ENCODE peak calls at places on chromosomes 11 and 22, in eight cellular contexts. D is mammary epithelial cell, X is osteoblast, P is pancreas, I is kidney, Z is sigmoid colon, A is PC-9, E is H1. T is an unnamed sample. For H3K4me1, the result is how much of the 10 kb centered on the place peaks cover.

GRCh38 chr11:34632105-34632780 is 11.3 kb downstream of the EHF start:
- DNase-seq in D (no peak), X (peak), P (no peak), I (no peak), Z (no peak), A (peak), E (no peak), T (no peak)

GRCh38 chr22:41636467-41636866 is 15.4 kb downstream of the XRCC6 start:
- DNase-seq in D (peak), X (no peak), P (no peak), I (no peak), Z (no peak), A (no peak), E (no peak), T (no peak)

GRCh38 chr22:39471421-39472141 is 14.8 kb downstream of the MGAT3 start:
- DNase-seq in D (peak), X (no peak), P (no peak), I (no peak), Z (no peak), A (peak), E (no peak), T (no peak)

GRCh38 chr11:108647701-108648527 is 17.0 kb upstream of the DDX10 start:
- DNase-seq in D (peak), X (peak), P (peak), I (no peak), Z (no peak), A (peak), E (peak), T (peak)

GRCh38 chr11:122556605-122557004 is 98.9 kb upstream of the UBASH3B start:
- DNase-seq in D (no peak), X (peak), P (peak), I (no peak), Z (no peak), A (no peak), E (peak), T (no peak)

GRCh38 chr11:37511425-37511933 is 913.4 kb upstream of the RAG2 start:
- DNase-seq in D (peak), X (no peak), P (no peak), I (no peak), Z (no peak), A (peak), E (no peak), T (no peak)

GRCh38 chr11:47854667-47855066 is 6.5 kb upstream of the NUP160 start:
- DNase-seq in D (no peak), X (no peak), P (no peak), I (no peak), Z (no peak), A (no peak), E (no peak), T (no peak)

GRCh38 chr11:61090982-61091372 is 11.3 kb upstream of the CD5 start:
- DNase-seq in D (no peak), X (no peak), P (no peak), I (no peak), Z (no peak), A (no peak), E (no peak), T (no peak)

GRCh38 chr22:23781065-23781464 is 5.7 kb upstream of the SMARCB1 start:
- DNase-seq in D (no peak), X (no peak), P (no peak), I (no peak), Z (no peak), A (no peak), E (no peak), T (no peak)

GRCh38 chr11:32334822-32335221 is 100.5 kb downstream of the WT1 start:
- DNase-seq in D (no peak), X (no peak), P (no peak), I (no peak), Z (no peak), A (no peak), E (peak), T (no peak)

GRCh38 chr22:50635591-50635990 is 7.6 kb upstream of the ARSA start:
- DNase-seq in D (no peak), X (no peak), P (no peak), I (no peak), Z (no peak), A (peak), E (no peak), T (no peak)

GRCh38 chr11:115580927-115581680 is 76.9 kb upstream of the CADM1 start:
- DNase-seq in D (peak), X (no peak), P (no peak), I (peak), Z (no peak), A (no peak), E (no peak), T (no peak)

GRCh38 chr11:119144825-119145476 is 3.9 kb upstream of the ABCG4 start:
- DNase-seq in D (peak), X (peak), P (no peak), I (peak), Z (no peak), A (peak), E (peak), T (no peak)

GRCh38 chr11:82899191-82899820 is 924 bp downstream of the PRCP start:
- DNase-seq in D (no peak), X (no peak), P (no peak), I (no peak), Z (no peak), A (peak), E (no peak), T (no peak)

GRCh38 chr11:123678246-123678645 is 23.8 kb upstream of the SCN3B start:
- DNase-seq in D (peak), X (no peak), P (no peak), I (no peak), Z (no peak), A (no peak), E (no peak), T (no peak)

GRCh38 chr11:17418437-17418836 is 30.0 kb upstream of the KCNJ11 start:
- DNase-seq in D (no peak), X (no peak), P (no peak), I (no peak), Z (no peak), A (no peak), E (no peak), T (no peak)

GRCh38 chr22:27885977-27886842 is 32.8 kb downstream of the PITPNB start:
- DNase-seq in D (peak), X (peak), P (no peak), I (no peak), Z (no peak), A (peak), E (peak), T (peak)

GRCh38 chr11:130223291-130223971 is 63.8 kb downstream of the ST14 start:
- DNase-seq in D (no peak), X (peak), P (no peak), I (peak), Z (no peak), A (no peak), E (peak), T (no peak)

GRCh38 chr11:115505165-115505564 is 950 bp upstream of the CADM1 start:
- DNase-seq in D (no peak), X (no peak), P (peak), I (peak), Z (no peak), A (no peak), E (no peak), T (no peak)

GRCh38 chr11:47186076-47186936 is at the start of gene PACSIN3:
- DNase-seq in D (peak), X (peak), P (peak), I (peak), Z (peak), A (no peak), E (peak), T (no peak)

GRCh38 chr11:66328307-66329144 is 7.7 kb downstream of the RIN1 start:
- DNase-seq in D (peak), X (peak), P (peak), I (peak), Z (peak), A (peak), E (peak), T (peak)

GRCh38 chr11:71971676-71972075 is 27.0 kb upstream of the IL18BP start:
- DNase-seq in D (no peak), X (no peak), P (no peak), I (no peak), Z (no peak), A (no peak), E (no peak), T (no peak)

GRCh38 chr11:1876361-1877063 is 15.2 kb downstream of the PRR33 start:
- DNase-seq in D (no peak), X (peak), P (peak), I (peak), Z (peak), A (no peak), E (peak), T (no peak)

GRCh38 chr11:16381177-16381576 is 24.8 kb upstream of the SOX6 start:
- DNase-seq in D (no peak), X (no peak), P (no peak), I (no peak), Z (no peak), A (no peak), E (no peak), T (no peak)

GRCh38 chr22:26835929-26836528 is 178.6 kb downstream of the MIAT start:
- DNase-seq in D (peak), X (peak), P (no peak), I (no peak), Z (no peak), A (no peak), E (peak), T (peak)

GRCh38 chr22:26479792-26480610 is 3.6 kb downstream of the HPS4 start:
- DNase-seq in D (no peak), X (no peak), P (no peak), I (no peak), Z (no peak), A (no peak), E (no peak), T (no peak)

GRCh38 chr11:111797145-111797581 is 31.0 kb upstream of the PPP2R1B start:
- DNase-seq in D (peak), X (no peak), P (no peak), I (no peak), Z (no peak), A (peak), E (no peak), T (no peak)

GRCh38 chr22:41380993-41381328 is 781 bp upstream of the TEF start:
- DNase-seq in D (peak), X (peak), P (no peak), I (no peak), Z (peak), A (peak), E (no peak), T (no peak)

GRCh38 chr22:45885941-45886395 is 91.0 kb downstream of the WNT7B start:
- DNase-seq in D (no peak), X (peak), P (peak), I (peak), Z (peak), A (no peak), E (no peak), T (no peak)

GRCh38 chr22:45785458-45785857 is 113.8 kb downstream of the ATXN10 start:
- DNase-seq in D (peak), X (no peak), P (no peak), I (no peak), Z (no peak), A (peak), E (no peak), T (no peak)

GRCh38 chr22:49024775-49025440 is 802.8 kb downstream of the BRD1 start:
- DNase-seq in D (no peak), X (peak), P (no peak), I (peak), Z (peak), A (no peak), E (no peak), T (no peak)

GRCh38 chr22:37274380-37274862 is 7.9 kb upstream of the CYTH4 start:
- DNase-seq in D (no peak), X (no peak), P (no peak), I (peak), Z (peak), A (no peak), E (no peak), T (no peak)

GRCh38 chr11:102886999-102887398 is 12.2 kb upstream of the MMP12 start:
- DNase-seq in D (peak), X (peak), P (no peak), I (no peak), Z (no peak), A (no peak), E (no peak), T (no peak)

GRCh38 chr11:120182790-120183491 is 27.9 kb upstream of the OAF start:
- DNase-seq in D (no peak), X (no peak), P (no peak), I (peak), Z (peak), A (no peak), E (peak), T (no peak)

GRCh38 chr11:120184946-120185677 is 25.7 kb upstream of the OAF start:
- DNase-seq in D (no peak), X (peak), P (peak), I (peak), Z (peak), A (no peak), E (peak), T (no peak)

GRCh38 chr11:120184371-120184945 is 26.4 kb upstream of the OAF start:
- DNase-seq in D (no peak), X (no peak), P (no peak), I (no peak), Z (peak), A (no peak), E (peak), T (no peak)

GRCh38 chr11:120182357-120182756 is 28.5 kb upstream of the OAF start:
- DNase-seq in D (no peak), X (no peak), P (no peak), I (peak), Z (peak), A (no peak), E (peak), T (no peak)

GRCh38 chr11:120183701-120184141 is 27.1 kb upstream of the OAF start:
- DNase-seq in D (no peak), X (peak), P (no peak), I (no peak), Z (peak), A (no peak), E (peak), T (no peak)
- H3K4me3 ChIP-seq in D (no peak), X (no peak), P (no peak), I (no peak), Z (no peak), A (no peak), E (no peak), T (no peak)

DNA sequence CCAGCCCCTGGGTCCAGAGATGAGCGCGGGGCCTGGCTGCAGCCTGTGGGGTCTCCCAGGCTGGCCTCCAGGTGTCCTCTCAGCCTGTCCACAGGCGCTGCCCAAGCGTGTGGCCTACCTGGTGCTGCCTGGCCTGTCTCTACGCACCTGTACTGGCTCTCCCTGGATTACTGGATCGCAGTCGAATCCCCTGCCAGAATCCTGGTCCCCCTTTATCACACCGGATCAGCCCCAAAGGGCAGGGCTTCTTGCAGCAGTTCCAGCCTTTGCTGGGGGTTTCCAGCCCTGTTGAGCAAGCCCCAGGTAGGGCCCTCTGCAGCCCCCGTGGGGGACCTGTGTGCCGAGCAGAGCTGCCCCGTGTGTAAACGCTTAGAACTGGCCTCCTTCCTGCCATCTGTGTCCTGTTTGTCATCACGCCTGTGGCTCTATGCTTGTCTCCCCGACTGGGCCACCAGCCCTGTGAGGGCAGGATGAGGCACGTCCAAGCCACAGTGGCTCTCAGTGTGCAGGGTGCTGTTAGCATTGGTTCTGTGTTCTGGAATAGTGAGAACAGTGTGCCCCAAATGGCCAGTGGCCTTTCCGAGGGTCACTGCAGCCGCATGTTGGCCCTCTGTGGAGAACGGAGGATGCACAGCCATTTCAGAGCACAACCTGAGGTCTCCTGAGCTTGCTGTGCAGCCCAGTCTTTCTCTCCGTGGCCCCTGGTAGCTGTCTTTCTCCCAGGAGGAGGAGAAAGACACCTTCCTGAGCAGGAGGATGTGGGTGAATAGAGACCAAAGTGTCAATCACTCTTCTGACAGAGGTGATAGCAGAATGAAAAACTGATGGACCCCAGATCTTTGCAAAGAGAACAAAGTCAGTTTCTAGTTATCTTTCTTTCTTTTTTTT is 13.9 kb upstream of the TXNRD2 start:
- DNase-seq in D (no peak), X (peak), P (peak), I (peak), Z (peak), A (no peak), E (no peak), T (no peak)
- H3K27ac ChIP-seq in D (no peak), X (no peak), P (no peak), I (no peak), Z (no peak), A (no peak), E (no peak), T (no peak)

DNA sequence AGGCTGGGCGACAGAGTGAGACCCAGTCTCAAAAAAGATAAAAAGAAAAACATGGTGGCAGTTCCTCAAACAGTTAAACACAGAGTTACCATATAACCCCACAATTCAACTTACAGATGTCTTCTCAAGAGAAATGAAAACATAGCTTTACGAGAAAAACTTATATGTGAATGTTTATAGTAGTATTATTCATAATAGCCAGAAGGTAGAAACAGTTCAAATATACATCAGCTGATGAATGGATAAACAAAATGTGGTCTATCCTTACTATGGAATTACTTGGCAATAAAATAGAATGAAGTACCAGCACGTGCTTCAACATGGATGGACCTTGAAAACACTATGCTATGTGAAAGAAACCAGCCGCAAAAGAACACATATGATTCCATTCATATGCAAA is 12.3 kb downstream of the NF2 start:
- DNase-seq in D (no peak), X (no peak), P (no peak), I (no peak), Z (no peak), A (no peak), E (no peak), T (no peak)
- H3K4me1 ChIP-seq in D (under half), X (under half), P (under half), I (under half), Z (under half), A (half or more), E (under half), T (under half)

GRCh38 chr22:35383679-35384071 is 2.8 kb downstream of the HMOX1 start:
- DNase-seq in D (no peak), X (no peak), P (no peak), I (no peak), Z (no peak), A (no peak), E (no peak), T (no peak)
- H3K4me3 ChIP-seq in D (no peak), X (no peak), P (no peak), I (peak), Z (no peak), A (no peak), E (no peak), T (no peak)

DNA sequence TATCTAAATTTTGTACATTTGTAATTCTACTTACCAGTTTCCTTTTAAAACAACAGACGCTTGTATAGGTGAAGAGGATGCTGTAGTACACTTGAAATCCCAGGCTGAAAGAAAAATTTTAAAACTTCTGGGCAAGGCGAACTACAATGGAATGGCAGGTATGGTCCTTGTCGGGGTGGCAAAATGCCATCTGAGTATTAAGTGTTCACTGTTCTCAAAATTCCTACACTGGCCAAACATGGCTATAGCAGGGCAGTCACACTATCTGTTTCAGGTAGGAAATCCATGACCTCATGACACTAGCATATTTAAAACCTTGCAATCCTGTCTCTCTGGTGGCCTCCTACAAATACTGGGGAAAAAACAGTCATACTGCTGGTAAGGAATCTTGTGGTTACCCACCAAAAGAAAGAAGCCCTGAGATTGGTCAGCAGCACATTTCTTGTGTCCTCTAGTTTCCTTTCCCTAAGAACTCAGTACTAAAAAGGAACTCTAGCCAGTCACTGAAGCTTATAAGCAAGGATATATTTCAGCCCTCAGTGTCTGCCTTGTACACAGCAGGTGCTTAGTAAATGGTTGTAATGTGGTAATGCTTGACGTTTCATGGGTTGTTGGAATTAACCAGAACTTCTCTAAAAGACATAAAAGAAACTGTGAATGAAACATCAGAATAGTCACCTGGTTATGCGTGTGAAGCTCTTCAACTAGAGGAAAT is 5.2 kb upstream of the ZC3H12C start:
- DNase-seq in D (peak), X (peak), P (no peak), I (no peak), Z (no peak), A (no peak), E (no peak), T (no peak)
- H3K27ac ChIP-seq in D (peak), X (no peak), P (no peak), I (no peak), Z (no peak), A (no peak), E (no peak), T (no peak)

DNA sequence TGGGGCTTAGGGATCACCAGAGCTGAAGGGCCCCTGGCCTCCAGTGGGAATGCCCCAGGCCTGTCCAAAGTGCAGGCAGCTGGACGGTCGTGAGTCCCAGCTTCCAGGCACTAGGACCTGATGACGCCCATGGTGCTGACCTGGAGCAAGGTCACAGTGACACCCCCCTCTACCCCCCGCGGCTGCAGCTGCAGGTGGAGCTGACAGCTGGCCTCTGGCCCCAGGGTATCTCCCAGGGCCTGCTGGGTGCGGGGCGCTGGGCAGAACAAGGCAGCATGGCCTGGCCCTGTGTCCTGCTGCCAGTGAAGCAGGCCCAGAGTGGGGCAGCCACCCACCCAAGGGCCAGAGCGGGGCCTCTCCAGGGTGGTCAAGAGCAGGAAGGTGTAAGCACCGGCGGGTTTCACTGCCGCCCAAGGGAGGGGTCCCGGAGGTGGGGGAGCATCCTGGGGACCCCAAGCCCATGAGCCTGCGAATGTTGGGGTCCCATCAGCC is 553 bp upstream of the TCIRG1 start:
- DNase-seq in D (no peak), X (peak), P (peak), I (peak), Z (no peak), A (no peak), E (no peak), T (no peak)
- H3K4me1 ChIP-seq in D (under half), X (under half), P (under half), I (under half), Z (under half), A (under half), E (under half), T (under half)

DNA sequence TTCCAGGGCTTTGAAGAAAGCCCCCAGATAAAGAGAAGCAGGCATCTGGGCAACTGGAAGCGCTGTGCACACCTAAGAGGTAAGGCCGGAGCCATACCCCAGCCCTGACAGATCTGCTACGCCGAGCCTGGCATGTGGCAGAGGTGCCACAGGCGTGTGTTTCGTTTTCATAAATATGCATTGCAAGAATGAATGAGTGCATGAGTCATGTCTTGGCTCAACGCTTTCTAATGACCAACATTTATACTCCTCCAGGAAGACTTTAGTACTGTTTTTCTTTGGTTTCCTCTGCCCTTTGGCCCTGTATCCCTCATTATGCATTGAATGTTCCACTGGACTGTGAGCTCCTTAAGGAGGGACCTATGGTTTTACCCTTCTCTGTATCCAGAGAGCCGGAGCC is 38.7 kb upstream of the CSNK2A3 start:
- DNase-seq in D (peak), X (peak), P (no peak), I (peak), Z (no peak), A (no peak), E (no peak), T (no peak)
- H3K4me3 ChIP-seq in D (no peak), X (no peak), P (no peak), I (no peak), Z (no peak), A (no peak), E (no peak), T (no peak)